ENCODE peak calls at places on chromosomes 5 and 9, in five cellular contexts. One of them, this sample, is unnamed.

GRCh38 chr9:29332789-29333188 is 1759.5 kb upstream of the C9orf72 start:
- DNase-seq in pancreas: no peak
- DNase-seq in body of pancreas: no peak
- DNase-seq in tibial artery: no peak
- DNase-seq in heart left ventricle: no peak
- DNase-seq in this sample: no peak

GRCh38 chr5:139967353-139967752 is 75.7 kb downstream of the NRG2 start:
- DNase-seq in heart left ventricle: no peak
- DNase-seq in pancreas: no peak
- DNase-seq in tibial artery: no peak
- DNase-seq in body of pancreas: no peak
- DNase-seq in this sample: no peak

GRCh38 chr5:141960018-141960417 is 2.0 kb upstream of the PCDH12 start:
- DNase-seq in tibial artery: no peak
- DNase-seq in body of pancreas: no peak
- DNase-seq in pancreas: no peak
- DNase-seq in heart left ventricle: peak; percentile 31
- DNase-seq in this sample: no peak

GRCh38 chr5:10337107-10337506 is 16.4 kb upstream of the MARCHF6 start:
- DNase-seq in body of pancreas: no peak
- DNase-seq in pancreas: no peak
- DNase-seq in heart left ventricle: no peak
- DNase-seq in tibial artery: no peak
- DNase-seq in this sample: peak; percentile 23

GRCh38 chr5:68457298-68457697 is 241.7 kb downstream of the PIK3R1 start:
- DNase-seq in pancreas: no peak
- DNase-seq in body of pancreas: no peak
- DNase-seq in heart left ventricle: no peak
- DNase-seq in tibial artery: no peak
- DNase-seq in this sample: no peak

GRCh38 chr9:129476821-129477611 is 143.9 kb downstream of the C9orf50 start:
- DNase-seq in pancreas: no peak
- DNase-seq in tibial artery: no peak
- DNase-seq in body of pancreas: no peak
- DNase-seq in heart left ventricle: no peak
- DNase-seq in this sample: no peak

GRCh38 chr9:28915256-28915930 is 1342.1 kb upstream of the C9orf72 start:
- DNase-seq in pancreas: no peak
- DNase-seq in body of pancreas: no peak
- DNase-seq in tibial artery: no peak
- DNase-seq in heart left ventricle: no peak
- DNase-seq in this sample: no peak

GRCh38 chr5:176438959-176439757 is 9.0 kb upstream of the FAF2 start:
- DNase-seq in heart left ventricle: no peak
- DNase-seq in body of pancreas: no peak
- DNase-seq in pancreas: no peak
- DNase-seq in tibial artery: no peak
- DNase-seq in this sample: no peak

GRCh38 chr5:138934971-138935370 is 59.8 kb upstream of the LRRTM2 start:
- DNase-seq in body of pancreas: no peak
- DNase-seq in heart left ventricle: no peak
- DNase-seq in tibial artery: no peak
- DNase-seq in pancreas: no peak
- DNase-seq in this sample: no peak

GRCh38 chr5:57133574-57133973 is 40.3 kb upstream of the GPBP1 start:
- DNase-seq in tibial artery: no peak
- DNase-seq in body of pancreas: no peak
- DNase-seq in heart left ventricle: no peak
- DNase-seq in pancreas: no peak
- DNase-seq in this sample: no peak

GRCh38 chr5:128350705-128351104 is 187.3 kb downstream of the FBN2 start:
- DNase-seq in tibial artery: no peak
- DNase-seq in body of pancreas: no peak
- DNase-seq in pancreas: no peak
- DNase-seq in heart left ventricle: no peak
- DNase-seq in this sample: no peak

GRCh38 chr5:53642006-53642405 is 81.6 kb downstream of the NDUFS4 start:
- DNase-seq in pancreas: no peak
- DNase-seq in body of pancreas: no peak
- DNase-seq in heart left ventricle: no peak
- DNase-seq in tibial artery: no peak
- DNase-seq in this sample: no peak

GRCh38 chr5:115599502-115599901 is 2.8 kb downstream of the TICAM2 start:
- DNase-seq in body of pancreas: peak; percentile 30
- DNase-seq in heart left ventricle: no peak
- DNase-seq in tibial artery: no peak
- DNase-seq in pancreas: no peak
- DNase-seq in this sample: no peak

GRCh38 chr5:150155258-150156032 is at the start of gene PDGFRB:
- DNase-seq in tibial artery: peak; percentile 97
- DNase-seq in body of pancreas: peak; percentile 52
- DNase-seq in pancreas: peak; percentile 43
- DNase-seq in heart left ventricle: peak; percentile 92
- DNase-seq in this sample: peak; percentile 62

GRCh38 chr5:124658867-124659557 is 87.4 kb downstream of the ZNF608 start:
- DNase-seq in heart left ventricle: no peak
- DNase-seq in body of pancreas: no peak
- DNase-seq in tibial artery: no peak
- DNase-seq in pancreas: no peak
- DNase-seq in this sample: no peak

GRCh38 chr5:126414874-126415502 is 8.2 kb upstream of the GRAMD2B start:
- DNase-seq in pancreas: no peak
- DNase-seq in body of pancreas: peak; percentile 17
- DNase-seq in tibial artery: peak; percentile 59
- DNase-seq in heart left ventricle: peak; percentile 80
- DNase-seq in this sample: no peak

GRCh38 chr5:137619191-137619870 is 116.6 kb downstream of the KLHL3 start:
- DNase-seq in heart left ventricle: peak; percentile 76
- DNase-seq in tibial artery: peak; percentile 60
- DNase-seq in body of pancreas: peak; percentile 49
- DNase-seq in pancreas: peak; percentile 31
- DNase-seq in this sample: peak; percentile 71

GRCh38 chr5:172772112-172772906 is 1.3 kb upstream of the DUSP1 start:
- DNase-seq in pancreas: peak; percentile 88
- DNase-seq in tibial artery: peak; percentile 97
- DNase-seq in body of pancreas: peak; percentile 86
- DNase-seq in heart left ventricle: peak; percentile 83
- DNase-seq in this sample: peak; percentile 97

GRCh38 chr9:81372628-81373191 is 316.6 kb downstream of the TLE1 start:
- DNase-seq in body of pancreas: no peak
- DNase-seq in pancreas: no peak
- DNase-seq in heart left ventricle: peak; percentile 43
- DNase-seq in tibial artery: peak; percentile 27
- DNase-seq in this sample: no peak

GRCh38 chr5:150539206-150539605 is 31.3 kb downstream of the NDST1 start:
- DNase-seq in heart left ventricle: no peak
- DNase-seq in pancreas: no peak
- DNase-seq in tibial artery: no peak
- DNase-seq in body of pancreas: no peak
- DNase-seq in this sample: no peak

GRCh38 chr9:17594961-17595360 is 16.1 kb downstream of the SH3GL2 start:
- DNase-seq in pancreas: no peak
- DNase-seq in tibial artery: no peak
- DNase-seq in heart left ventricle: no peak
- DNase-seq in body of pancreas: no peak
- DNase-seq in this sample: no peak

GRCh38 chr5:31104775-31105174 is 88.7 kb upstream of the CDH6 start:
- DNase-seq in pancreas: no peak
- DNase-seq in body of pancreas: no peak
- DNase-seq in tibial artery: no peak
- DNase-seq in heart left ventricle: no peak
- DNase-seq in this sample: no peak

GRCh38 chr5:157308826-157309465 is 43.0 kb downstream of the CYFIP2 start:
- DNase-seq in tibial artery: no peak
- DNase-seq in heart left ventricle: no peak
- DNase-seq in body of pancreas: no peak
- DNase-seq in pancreas: no peak
- DNase-seq in this sample: no peak

GRCh38 chr9:133105461-133105770 is 15.6 kb downstream of the RALGDS start:
- DNase-seq in body of pancreas: peak; percentile 6
- DNase-seq in pancreas: peak; percentile 13
- DNase-seq in heart left ventricle: no peak
- DNase-seq in tibial artery: peak; percentile 5
- DNase-seq in this sample: no peak

GRCh38 chr9:137168907-137169763 is 716 bp downstream of the LRRC26 start:
- DNase-seq in body of pancreas: peak; percentile 83
- DNase-seq in heart left ventricle: no peak
- DNase-seq in tibial artery: no peak
- DNase-seq in pancreas: peak; percentile 57
- DNase-seq in this sample: no peak

GRCh38 chr5:173733831-173734491 is 117.5 kb upstream of the BOD1 start:
- DNase-seq in body of pancreas: no peak
- DNase-seq in pancreas: no peak
- DNase-seq in tibial artery: no peak
- DNase-seq in heart left ventricle: no peak
- DNase-seq in this sample: no peak

GRCh38 chr5:172696171-172696849 is 55.2 kb downstream of the NEURL1B start:
- DNase-seq in body of pancreas: no peak
- DNase-seq in tibial artery: peak; percentile 49
- DNase-seq in heart left ventricle: peak; percentile 76
- DNase-seq in pancreas: no peak
- DNase-seq in this sample: no peak

GRCh38 chr9:121824651-121825480 is 173.4 kb downstream of the DAB2IP start:
- DNase-seq in heart left ventricle: no peak
- DNase-seq in body of pancreas: no peak
- DNase-seq in tibial artery: no peak
- DNase-seq in pancreas: no peak
- DNase-seq in this sample: no peak

GRCh38 chr5:59959330-59959729 is 65.8 kb upstream of the PDE4D start:
- DNase-seq in pancreas: no peak
- DNase-seq in tibial artery: no peak
- DNase-seq in heart left ventricle: no peak
- DNase-seq in body of pancreas: no peak
- DNase-seq in this sample: no peak

GRCh38 chr5:130520211-130520610 is 615.9 kb downstream of the CHSY3 start:
- DNase-seq in heart left ventricle: no peak
- DNase-seq in pancreas: no peak
- DNase-seq in body of pancreas: no peak
- DNase-seq in tibial artery: no peak
- DNase-seq in this sample: no peak

GRCh38 chr5:179411161-179411841 is 66.0 kb upstream of the ADAMTS2 start:
- DNase-seq in body of pancreas: no peak
- DNase-seq in heart left ventricle: no peak
- DNase-seq in pancreas: no peak
- DNase-seq in tibial artery: no peak
- DNase-seq in this sample: no peak
- H3K9me3 ChIP-seq in body of pancreas: no peaks in the 10 kb centered on the region
- H3K9me3 ChIP-seq in heart left ventricle: no peaks in the 10 kb centered on the region
- H3K9me3 ChIP-seq in pancreas: no peaks in the 10 kb centered on the region
- H3K9me3 ChIP-seq in tibial artery: no peaks in the 10 kb centered on the region
- H3K9me3 ChIP-seq in this sample: no peaks in the 10 kb centered on the region

GRCh38 chr5:151662805-151663204 is 23.9 kb downstream of the SPARC start:
- DNase-seq in tibial artery: no peak
- DNase-seq in pancreas: no peak
- DNase-seq in body of pancreas: no peak
- DNase-seq in heart left ventricle: no peak
- DNase-seq in this sample: no peak

GRCh38 chr5:151665584-151665982 is 21.1 kb downstream of the SPARC start:
- DNase-seq in heart left ventricle: no peak
- DNase-seq in tibial artery: no peak
- DNase-seq in body of pancreas: no peak
- DNase-seq in pancreas: no peak
- DNase-seq in this sample: no peak

GRCh38 chr5:151667083-151667482 is 19.6 kb downstream of the SPARC start:
- DNase-seq in heart left ventricle: no peak
- DNase-seq in pancreas: no peak
- DNase-seq in body of pancreas: no peak
- DNase-seq in tibial artery: no peak
- DNase-seq in this sample: no peak

GRCh38 chr5:151663617-151664322 is 22.9 kb downstream of the SPARC start:
- DNase-seq in body of pancreas: peak; percentile 12
- DNase-seq in pancreas: no peak
- DNase-seq in heart left ventricle: peak; percentile 81
- DNase-seq in tibial artery: peak; percentile 70
- DNase-seq in this sample: no peak

DNA sequence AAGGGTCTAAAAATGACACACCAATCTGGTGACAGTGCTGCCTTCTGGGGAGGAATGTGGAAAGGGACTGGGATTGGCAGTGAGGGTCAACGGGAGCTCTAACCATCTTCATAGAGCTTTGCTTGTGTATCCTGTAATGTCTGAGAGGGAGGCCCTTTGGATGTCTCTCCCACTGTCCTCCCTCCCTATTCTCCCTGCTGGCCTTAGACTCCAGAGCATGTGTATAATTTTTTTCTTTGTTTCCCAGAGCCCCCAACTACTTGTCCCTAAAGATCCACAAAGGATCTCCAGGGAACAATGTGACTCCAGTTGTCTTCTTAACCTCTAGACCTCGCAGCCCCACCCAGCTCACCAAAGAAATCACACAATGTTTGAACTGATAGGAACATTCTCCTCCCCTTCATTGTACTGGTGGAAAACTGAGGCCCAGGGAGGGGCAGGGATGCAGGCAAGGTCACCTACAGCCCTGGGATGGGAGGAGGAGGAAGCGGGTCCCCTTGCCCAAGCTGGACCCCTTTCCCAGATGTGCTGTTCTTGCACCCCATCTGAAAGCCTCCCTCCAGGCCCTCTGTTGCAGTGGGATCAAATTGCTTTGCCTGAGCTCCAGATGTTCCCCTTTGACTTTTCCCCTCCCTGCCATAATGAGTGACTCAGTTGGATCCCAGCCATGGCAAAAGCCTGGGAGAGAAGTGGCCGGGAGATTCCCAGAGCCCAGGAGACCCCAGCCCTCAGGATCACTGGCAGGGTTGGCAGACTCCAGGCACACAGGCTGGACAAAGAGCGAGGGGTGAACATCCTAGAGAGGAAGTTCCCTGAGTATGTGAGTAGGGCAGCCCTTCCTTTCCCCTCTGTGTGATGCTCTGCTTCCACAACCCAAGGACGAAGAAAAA is 21.8 kb downstream of the SPARC start:
- DNase-seq in body of pancreas: no peak
- DNase-seq in heart left ventricle: peak; percentile 69
- DNase-seq in pancreas: no peak
- DNase-seq in tibial artery: no peak
- DNase-seq in this sample: no peak
- H3K27ac ChIP-seq in body of pancreas: no peak overlapping the region
- H3K27ac ChIP-seq in heart left ventricle: peak overlapping the region; percentile 84
- H3K27ac ChIP-seq in pancreas: no peak overlapping the region
- H3K27ac ChIP-seq in tibial artery: peak overlapping the region; percentile 91
- H3K27ac ChIP-seq in this sample: peak overlapping the region; percentile 68

DNA sequence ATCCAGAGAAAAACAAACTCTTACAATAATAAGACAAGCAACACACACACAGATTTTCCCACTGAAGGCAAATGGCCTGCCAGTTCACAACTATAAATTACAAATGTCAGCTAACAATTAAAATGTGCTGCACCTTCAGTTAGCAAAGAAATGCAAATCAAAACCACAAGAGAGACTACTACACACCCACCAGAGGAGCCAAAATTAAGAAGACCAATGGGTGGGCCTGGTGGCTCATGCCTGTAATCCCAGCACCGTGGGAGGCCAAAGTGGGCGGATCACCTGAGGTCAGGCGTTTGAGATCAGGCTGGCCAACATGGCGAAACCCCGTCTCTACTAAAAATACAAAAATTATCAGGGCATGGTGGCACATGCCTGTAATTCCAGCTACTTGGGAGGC is 15.1 kb upstream of the IPPK start:
- DNase-seq in pancreas: no peak
- DNase-seq in tibial artery: no peak
- DNase-seq in body of pancreas: no peak
- DNase-seq in heart left ventricle: no peak
- DNase-seq in this sample: no peak
- H3K4me3 ChIP-seq in pancreas: no peak overlapping the region
- H3K4me3 ChIP-seq in tibial artery: no peak overlapping the region
- H3K4me3 ChIP-seq in body of pancreas: no peak overlapping the region
- H3K4me3 ChIP-seq in heart left ventricle: no peak overlapping the region
- H3K4me3 ChIP-seq in this sample: no peak overlapping the region

GRCh38 chr5:180849827-180850226 is 11.2 kb downstream of the ZFP62 start:
- DNase-seq in body of pancreas: no peak
- DNase-seq in pancreas: no peak
- DNase-seq in heart left ventricle: no peak
- DNase-seq in tibial artery: no peak
- DNase-seq in this sample: no peak
- H3K9me3 ChIP-seq in body of pancreas: no peaks in the 10 kb centered on the region
- H3K9me3 ChIP-seq in pancreas: no peaks in the 10 kb centered on the region
- H3K9me3 ChIP-seq in heart left ventricle: peaks cover 5% of the 10 kb centered on the region
- H3K9me3 ChIP-seq in tibial artery: peaks cover 18% of the 10 kb centered on the region
- H3K9me3 ChIP-seq in this sample: no peaks in the 10 kb centered on the region